ENCODE peak calls at places on chromosomes 2 and 18, in five cellular contexts. T is H9, B is trophoblast cell, I is mesenchymal stem cell, U is H1. Z is an unnamed sample.
A peak's percentile ranks its signal among the peaks of the same experiment; 100 is the strongest.

GRCh38 chr2:216292475-216292874 is 79.8 kb downstream of the MARCHF4 start:
- DNase-seq in T (no peak), B (no peak), I (no peak), U (no peak), Z (no peak)

GRCh38 chr2:143730155-143730949 is 601.1 kb downstream of the ARHGAP15 start:
- DNase-seq in T (no peak), B (peak; percentile 9), I (peak; percentile 46), U (no peak), Z (no peak)

GRCh38 chr18:23330423-23330822 is 122.7 kb upstream of the RIOK3 start:
- DNase-seq in T (no peak), B (no peak), I (no peak), U (no peak), Z (no peak)

GRCh38 chr18:10239138-10239537 is 215.3 kb upstream of the APCDD1 start:
- DNase-seq in T (no peak), B (no peak), I (no peak), U (no peak), Z (no peak)

GRCh38 chr2:4553219-4553618 is 849.8 kb downstream of the DCDC2C start:
- DNase-seq in T (no peak), B (no peak), I (no peak), U (no peak), Z (no peak)

GRCh38 chr2:236109061-236109460 is 59.1 kb downstream of the GBX2 start:
- DNase-seq in T (peak; percentile 24), B (no peak), I (no peak), U (no peak), Z (no peak)

GRCh38 chr2:239801404-239802100 is 223.6 kb downstream of the NDUFA10 start:
- DNase-seq in T (peak; percentile 20), B (no peak), I (no peak), U (no peak), Z (no peak)

GRCh38 chr2:204545861-204546773 is 842 bp downstream of the PARD3B start:
- DNase-seq in T (peak; percentile 46), B (no peak), I (peak; percentile 33), U (no peak), Z (no peak)

GRCh38 chr2:175025946-175026345 is 20.8 kb upstream of the CHN1 start:
- DNase-seq in T (no peak), B (no peak), I (no peak), U (no peak), Z (no peak)

GRCh38 chr2:41791523-41791922 is 256.3 kb upstream of the PKDCC start:
- DNase-seq in T (no peak), B (peak; percentile 16), I (peak; percentile 49), U (no peak), Z (peak; percentile 43)

GRCh38 chr2:64857581-64858471 is 131.4 kb upstream of the SLC1A4 start:
- DNase-seq in T (no peak), B (no peak), I (peak; percentile 51), U (no peak), Z (no peak)

GRCh38 chr2:140275427-140275826 is 1495.2 kb upstream of the NXPH2 start:
- DNase-seq in T (no peak), B (no peak), I (no peak), U (no peak), Z (no peak)

DNA sequence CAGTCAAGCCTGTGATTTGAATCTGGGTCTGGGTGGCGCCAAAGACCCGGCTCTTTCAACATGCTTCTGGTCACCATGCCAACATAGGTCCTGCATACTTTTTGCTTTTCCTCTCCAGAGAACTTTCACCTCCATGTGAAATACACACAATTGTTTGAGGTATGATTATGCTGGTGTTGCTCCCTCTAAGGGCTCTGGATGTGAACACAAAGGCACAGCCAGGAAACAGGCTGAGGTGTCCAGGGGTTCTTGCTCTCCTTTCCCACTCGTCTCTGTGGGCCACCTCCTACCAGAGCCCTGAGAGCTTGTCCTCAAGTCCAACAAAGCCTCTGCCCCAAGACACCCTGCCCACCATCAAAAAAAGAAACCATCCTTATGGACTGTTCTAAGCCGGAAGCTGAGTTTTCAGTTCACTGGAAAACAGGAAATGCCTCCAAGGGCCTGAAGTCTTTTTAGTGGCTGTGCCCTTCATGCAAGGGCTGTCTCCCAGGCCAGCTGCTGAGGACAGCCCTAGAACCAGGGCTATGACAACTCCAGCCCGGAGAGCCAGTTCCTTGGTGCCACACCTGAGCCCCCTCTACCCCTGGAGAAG is 100.2 kb upstream of the EPAS1 start:
- DNase-seq in T (no peak), B (peak; percentile 97), I (no peak), U (no peak), Z (no peak)
- H3K14ac ChIP-seq in T (no peak overlapping the region), B (peak overlapping the region; percentile 92), I (no peak overlapping the region), U (no peak overlapping the region), Z (no peak overlapping the region)

DNA sequence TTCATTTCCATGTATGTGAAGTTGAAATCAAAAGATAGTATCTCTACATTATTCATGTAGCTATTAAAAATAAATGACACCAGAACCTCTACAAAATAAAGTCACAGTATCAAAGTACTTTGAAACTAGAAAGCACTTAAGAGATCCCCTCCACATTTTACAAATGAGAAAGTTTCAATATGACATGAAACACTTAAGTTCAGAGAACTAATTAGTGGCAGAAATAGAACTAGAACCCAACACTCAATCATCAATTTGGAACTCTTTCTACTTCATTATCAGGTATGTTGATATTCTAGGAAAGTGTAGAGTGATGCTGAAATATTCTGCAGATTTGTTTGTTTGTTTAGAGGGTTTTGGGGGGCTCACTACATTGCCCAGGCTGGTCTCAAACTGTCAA is 145.6 kb downstream of the MEMO1 start:
- DNase-seq in T (no peak), B (no peak), I (no peak), U (no peak), Z (no peak)
- H2BK12ac ChIP-seq in T (no peak overlapping the region), B (no peak overlapping the region), I (no peak overlapping the region), U (no peak overlapping the region), Z (no peak overlapping the region)

GRCh38 chr2:129008055-129008880 is 689.6 kb upstream of the HS6ST1 start:
- DNase-seq in T (no peak), B (no peak), I (no peak), U (no peak), Z (no peak)
- H4K8ac ChIP-seq in T (no peak overlapping the region), B (no peak overlapping the region), I (no peak overlapping the region), U (no peak overlapping the region), Z (no peak overlapping the region)

DNA sequence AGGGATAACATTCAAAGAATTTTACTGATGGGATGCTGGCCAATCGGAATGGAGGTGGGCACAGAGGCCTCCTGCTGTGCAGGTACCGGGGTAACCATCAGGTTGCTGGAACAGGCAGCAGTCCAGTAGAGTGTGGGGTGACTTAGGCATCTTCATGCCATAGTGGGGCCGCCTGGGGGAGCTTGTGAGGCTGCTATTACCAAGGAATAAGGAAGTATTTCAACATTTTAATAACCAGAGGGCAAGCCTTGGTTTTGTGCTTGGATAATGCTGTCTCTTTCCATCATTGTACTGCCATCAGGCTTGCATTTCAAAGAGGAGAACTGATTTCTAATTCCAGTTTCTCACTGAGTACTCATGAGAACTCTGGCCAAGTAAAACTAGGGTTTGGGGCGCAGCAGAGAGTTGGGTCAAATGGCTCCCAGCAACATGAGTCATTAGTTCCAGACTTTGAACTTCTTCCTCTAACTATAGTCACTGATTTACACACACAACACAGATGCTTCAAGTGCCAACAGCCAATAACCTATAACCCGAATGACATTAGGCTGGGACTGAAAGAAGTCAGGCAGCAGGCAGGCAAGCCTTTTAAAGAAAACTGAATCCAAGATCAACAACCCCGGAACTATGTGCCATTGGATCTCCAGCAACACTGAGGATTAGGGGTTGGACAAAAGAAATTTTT is 56.1 kb upstream of the FHL2 start:
- DNase-seq in T (peak; percentile 54), B (peak; percentile 7), I (peak; percentile 87), U (no peak), Z (no peak)
- H3K14ac ChIP-seq in T (no peak overlapping the region), B (no peak overlapping the region), I (no peak overlapping the region), U (no peak overlapping the region), Z (no peak overlapping the region)

GRCh38 chr18:75273817-75274216 is 63.2 kb downstream of the TSHZ1 start:
- DNase-seq in T (no peak), B (no peak), I (no peak), U (no peak), Z (no peak)
- H2BK12ac ChIP-seq in T (no peak overlapping the region), B (no peak overlapping the region), I (no peak overlapping the region), U (no peak overlapping the region), Z (no peak overlapping the region)